ENCODE peak calls at places on chromosomes 11 and 22, in ten cellular contexts. One of them, this sample, is unnamed.

GRCh38 chr11:134469627-134470026 is 57.6 kb upstream of the B3GAT1 start:
- DNase-seq in cardiac muscle cell: no peak
- DNase-seq in upper lobe of right lung: no peak
- DNase-seq in fibroblast of mammary gland: no peak
- DNase-seq in endothelial cell of umbilical vein: no peak
- DNase-seq in adrenal gland: no peak
- DNase-seq in spleen: no peak
- DNase-seq in HL-60: no peak
- DNase-seq in fibroblast of pulmonary artery: no peak
- DNase-seq in choroid plexus epithelial cell: peak
- DNase-seq in this sample: peak

GRCh38 chr22:39568278-39568981 is 2.1 kb upstream of the CACNA1I start:
- DNase-seq in cardiac muscle cell: no peak
- DNase-seq in upper lobe of right lung: no peak
- DNase-seq in fibroblast of mammary gland: no peak
- DNase-seq in endothelial cell of umbilical vein: no peak
- DNase-seq in adrenal gland: no peak
- DNase-seq in spleen: no peak
- DNase-seq in HL-60: no peak
- DNase-seq in fibroblast of pulmonary artery: no peak
- DNase-seq in choroid plexus epithelial cell: no peak
- DNase-seq in this sample: no peak

GRCh38 chr22:28560005-28560742 is 119.5 kb downstream of the TTC28 start:
- DNase-seq in cardiac muscle cell: peak
- DNase-seq in upper lobe of right lung: no peak
- DNase-seq in fibroblast of mammary gland: peak
- DNase-seq in endothelial cell of umbilical vein: peak
- DNase-seq in adrenal gland: no peak
- DNase-seq in spleen: no peak
- DNase-seq in HL-60: no peak
- DNase-seq in fibroblast of pulmonary artery: peak
- DNase-seq in choroid plexus epithelial cell: peak
- DNase-seq in this sample: no peak

GRCh38 chr11:80146231-80146630 is 705.4 kb upstream of the TENM4 start:
- DNase-seq in cardiac muscle cell: no peak
- DNase-seq in upper lobe of right lung: no peak
- DNase-seq in fibroblast of mammary gland: peak
- DNase-seq in endothelial cell of umbilical vein: no peak
- DNase-seq in adrenal gland: no peak
- DNase-seq in spleen: no peak
- DNase-seq in HL-60: no peak
- DNase-seq in fibroblast of pulmonary artery: no peak
- DNase-seq in choroid plexus epithelial cell: no peak
- DNase-seq in this sample: no peak

GRCh38 chr11:122491486-122491885 is 164.0 kb upstream of the UBASH3B start:
- DNase-seq in cardiac muscle cell: peak
- DNase-seq in upper lobe of right lung: no peak
- DNase-seq in fibroblast of mammary gland: peak
- DNase-seq in endothelial cell of umbilical vein: peak
- DNase-seq in adrenal gland: no peak
- DNase-seq in spleen: no peak
- DNase-seq in HL-60: peak
- DNase-seq in fibroblast of pulmonary artery: peak
- DNase-seq in choroid plexus epithelial cell: peak
- DNase-seq in this sample: no peak

GRCh38 chr11:36300651-36301050 is 4.6 kb downstream of the PRR5L start:
- DNase-seq in cardiac muscle cell: peak
- DNase-seq in upper lobe of right lung: peak
- DNase-seq in fibroblast of mammary gland: peak
- DNase-seq in endothelial cell of umbilical vein: peak
- DNase-seq in adrenal gland: peak
- DNase-seq in spleen: peak
- DNase-seq in HL-60: no peak
- DNase-seq in fibroblast of pulmonary artery: peak
- DNase-seq in choroid plexus epithelial cell: peak
- DNase-seq in this sample: no peak

GRCh38 chr22:23898006-23898974 is 4.1 kb downstream of the MIF start:
- DNase-seq in cardiac muscle cell: no peak
- DNase-seq in upper lobe of right lung: no peak
- DNase-seq in fibroblast of mammary gland: no peak
- DNase-seq in endothelial cell of umbilical vein: no peak
- DNase-seq in adrenal gland: no peak
- DNase-seq in spleen: no peak
- DNase-seq in HL-60: peak
- DNase-seq in fibroblast of pulmonary artery: no peak
- DNase-seq in choroid plexus epithelial cell: no peak
- DNase-seq in this sample: no peak

GRCh38 chr22:49889071-49889470 is 29.2 kb downstream of the ALG12 start:
- DNase-seq in cardiac muscle cell: no peak
- DNase-seq in upper lobe of right lung: no peak
- DNase-seq in fibroblast of mammary gland: no peak
- DNase-seq in endothelial cell of umbilical vein: no peak
- DNase-seq in adrenal gland: no peak
- DNase-seq in spleen: no peak
- DNase-seq in HL-60: no peak
- DNase-seq in fibroblast of pulmonary artery: no peak
- DNase-seq in choroid plexus epithelial cell: no peak
- DNase-seq in this sample: no peak

GRCh38 chr22:19714320-19715252 is at the start of gene SEPTIN5:
- DNase-seq in cardiac muscle cell: no peak
- DNase-seq in upper lobe of right lung: no peak
- DNase-seq in fibroblast of mammary gland: no peak
- DNase-seq in endothelial cell of umbilical vein: no peak
- DNase-seq in adrenal gland: peak
- DNase-seq in spleen: peak
- DNase-seq in HL-60: no peak
- DNase-seq in fibroblast of pulmonary artery: no peak
- DNase-seq in choroid plexus epithelial cell: no peak
- DNase-seq in this sample: no peak

GRCh38 chr22:46922037-46922436 is 159.6 kb downstream of the TBC1D22A start:
- DNase-seq in cardiac muscle cell: no peak
- DNase-seq in upper lobe of right lung: no peak
- DNase-seq in fibroblast of mammary gland: no peak
- DNase-seq in endothelial cell of umbilical vein: no peak
- DNase-seq in adrenal gland: no peak
- DNase-seq in spleen: no peak
- DNase-seq in HL-60: no peak
- DNase-seq in fibroblast of pulmonary artery: no peak
- DNase-seq in choroid plexus epithelial cell: no peak
- DNase-seq in this sample: no peak

GRCh38 chr11:85988780-85989179 is 80.1 kb downstream of the PICALM start:
- DNase-seq in cardiac muscle cell: no peak
- DNase-seq in upper lobe of right lung: no peak
- DNase-seq in fibroblast of mammary gland: no peak
- DNase-seq in endothelial cell of umbilical vein: no peak
- DNase-seq in adrenal gland: no peak
- DNase-seq in spleen: no peak
- DNase-seq in HL-60: no peak
- DNase-seq in fibroblast of pulmonary artery: no peak
- DNase-seq in choroid plexus epithelial cell: no peak
- DNase-seq in this sample: no peak

GRCh38 chr22:43923631-43924548 is at the start of gene PNPLA3:
- DNase-seq in cardiac muscle cell: peak
- DNase-seq in upper lobe of right lung: peak
- DNase-seq in fibroblast of mammary gland: peak
- DNase-seq in endothelial cell of umbilical vein: peak
- DNase-seq in adrenal gland: peak
- DNase-seq in spleen: peak
- DNase-seq in HL-60: peak
- DNase-seq in fibroblast of pulmonary artery: peak
- DNase-seq in choroid plexus epithelial cell: peak
- DNase-seq in this sample: peak

DNA sequence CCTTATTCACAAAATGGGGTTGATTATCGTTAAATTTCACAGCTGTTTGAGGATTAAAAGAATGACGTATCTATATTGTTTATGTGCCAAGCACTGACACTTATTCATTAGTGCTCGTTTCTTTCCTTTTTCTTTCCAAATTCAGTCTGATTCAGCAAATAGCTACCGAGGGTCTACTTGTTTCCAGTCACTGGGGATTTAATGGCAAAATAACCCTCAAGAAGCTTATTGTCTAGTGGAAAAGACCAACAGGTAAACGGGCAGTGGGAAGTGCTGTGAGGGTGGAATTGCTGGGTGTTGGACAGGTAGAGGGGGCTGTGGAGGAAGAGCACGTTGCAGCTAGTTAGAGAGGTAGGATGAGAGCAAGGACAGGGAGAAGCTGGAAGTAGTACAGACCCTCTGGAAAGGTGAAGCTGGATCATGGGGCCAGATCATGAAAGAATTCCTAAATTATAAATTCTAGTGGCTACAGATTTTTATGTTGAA is 48.3 kb upstream of the BIRC3 start:
- DNase-seq in cardiac muscle cell: no peak
- DNase-seq in upper lobe of right lung: no peak
- DNase-seq in fibroblast of mammary gland: no peak
- DNase-seq in endothelial cell of umbilical vein: no peak
- DNase-seq in adrenal gland: no peak
- DNase-seq in spleen: no peak
- DNase-seq in HL-60: no peak
- DNase-seq in fibroblast of pulmonary artery: no peak
- DNase-seq in choroid plexus epithelial cell: no peak
- DNase-seq in this sample: no peak
- TF ChIP-seq CTCF in cardiac muscle cell: no peak
- TF ChIP-seq CTCF in upper lobe of right lung: no peak
- TF ChIP-seq CTCF in fibroblast of mammary gland: no peak
- TF ChIP-seq CTCF in endothelial cell of umbilical vein: no peak
- TF ChIP-seq CTCF in adrenal gland: no peak
- TF ChIP-seq CTCF in spleen: peak
- TF ChIP-seq CTCF in HL-60: no peak
- TF ChIP-seq CTCF in fibroblast of pulmonary artery: no peak
- TF ChIP-seq CTCF in choroid plexus epithelial cell: no peak
- TF ChIP-seq CTCF in this sample: no peak

DNA sequence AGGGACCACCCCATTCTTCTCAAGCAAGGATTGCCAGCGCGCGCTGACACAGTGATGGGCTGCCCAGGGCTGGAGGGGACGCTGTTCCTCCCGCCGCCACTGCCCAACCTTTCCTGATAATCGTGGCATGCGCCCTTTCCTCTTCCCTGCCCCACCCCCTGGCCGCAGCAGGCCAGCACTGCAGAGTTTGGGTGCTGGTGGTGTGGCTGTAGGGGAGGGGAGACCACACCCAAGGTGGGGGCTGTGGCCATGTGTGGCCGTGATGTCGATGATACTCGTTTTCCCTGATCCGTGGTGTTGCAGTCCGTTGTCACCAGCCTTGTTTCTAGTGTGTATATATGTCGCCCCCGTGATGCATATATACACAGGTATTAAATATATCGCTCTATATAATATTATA is 22.8 kb upstream of the TEF start:
- DNase-seq in cardiac muscle cell: no peak
- DNase-seq in upper lobe of right lung: no peak
- DNase-seq in fibroblast of mammary gland: no peak
- DNase-seq in endothelial cell of umbilical vein: no peak
- DNase-seq in adrenal gland: no peak
- DNase-seq in spleen: no peak
- DNase-seq in HL-60: no peak
- DNase-seq in fibroblast of pulmonary artery: no peak
- DNase-seq in choroid plexus epithelial cell: no peak
- DNase-seq in this sample: no peak
- TF ChIP-seq CTCF in cardiac muscle cell: no peak
- TF ChIP-seq CTCF in upper lobe of right lung: no peak
- TF ChIP-seq CTCF in fibroblast of mammary gland: no peak
- TF ChIP-seq CTCF in endothelial cell of umbilical vein: no peak
- TF ChIP-seq CTCF in adrenal gland: no peak
- TF ChIP-seq CTCF in spleen: no peak
- TF ChIP-seq CTCF in HL-60: no peak
- TF ChIP-seq CTCF in fibroblast of pulmonary artery: no peak
- TF ChIP-seq CTCF in choroid plexus epithelial cell: no peak
- TF ChIP-seq CTCF in this sample: no peak

GRCh38 chr22:37970864-37971263 is 13.5 kb downstream of the SOX10 start:
- DNase-seq in cardiac muscle cell: no peak
- DNase-seq in upper lobe of right lung: no peak
- DNase-seq in fibroblast of mammary gland: no peak
- DNase-seq in endothelial cell of umbilical vein: no peak
- DNase-seq in adrenal gland: no peak
- DNase-seq in spleen: no peak
- DNase-seq in HL-60: no peak
- DNase-seq in fibroblast of pulmonary artery: no peak
- DNase-seq in choroid plexus epithelial cell: no peak
- DNase-seq in this sample: no peak

GRCh38 chr22:37967637-37968451 is 14.3 kb downstream of the POLR2F start:
- DNase-seq in cardiac muscle cell: no peak
- DNase-seq in upper lobe of right lung: no peak
- DNase-seq in fibroblast of mammary gland: no peak
- DNase-seq in endothelial cell of umbilical vein: no peak
- DNase-seq in adrenal gland: no peak
- DNase-seq in spleen: no peak
- DNase-seq in HL-60: no peak
- DNase-seq in fibroblast of pulmonary artery: no peak
- DNase-seq in choroid plexus epithelial cell: no peak
- DNase-seq in this sample: no peak

GRCh38 chr22:37965940-37966664 is 12.6 kb downstream of the POLR2F start:
- DNase-seq in cardiac muscle cell: peak
- DNase-seq in upper lobe of right lung: no peak
- DNase-seq in fibroblast of mammary gland: peak
- DNase-seq in endothelial cell of umbilical vein: no peak
- DNase-seq in adrenal gland: no peak
- DNase-seq in spleen: no peak
- DNase-seq in HL-60: no peak
- DNase-seq in fibroblast of pulmonary artery: peak
- DNase-seq in choroid plexus epithelial cell: peak
- DNase-seq in this sample: no peak

GRCh38 chr22:37968452-37969251 is 15.2 kb downstream of the POLR2F start:
- DNase-seq in cardiac muscle cell: no peak
- DNase-seq in upper lobe of right lung: no peak
- DNase-seq in fibroblast of mammary gland: no peak
- DNase-seq in endothelial cell of umbilical vein: no peak
- DNase-seq in adrenal gland: no peak
- DNase-seq in spleen: no peak
- DNase-seq in HL-60: no peak
- DNase-seq in fibroblast of pulmonary artery: no peak
- DNase-seq in choroid plexus epithelial cell: no peak
- DNase-seq in this sample: no peak

GRCh38 chr22:37967147-37967546 is 13.6 kb downstream of the POLR2F start:
- DNase-seq in cardiac muscle cell: no peak
- DNase-seq in upper lobe of right lung: no peak
- DNase-seq in fibroblast of mammary gland: no peak
- DNase-seq in endothelial cell of umbilical vein: no peak
- DNase-seq in adrenal gland: no peak
- DNase-seq in spleen: no peak
- DNase-seq in HL-60: no peak
- DNase-seq in fibroblast of pulmonary artery: peak
- DNase-seq in choroid plexus epithelial cell: no peak
- DNase-seq in this sample: no peak
- TF ChIP-seq CTCF in cardiac muscle cell: no peak
- TF ChIP-seq CTCF in upper lobe of right lung: no peak
- TF ChIP-seq CTCF in fibroblast of mammary gland: no peak
- TF ChIP-seq CTCF in endothelial cell of umbilical vein: no peak
- TF ChIP-seq CTCF in adrenal gland: no peak
- TF ChIP-seq CTCF in spleen: no peak
- TF ChIP-seq CTCF in HL-60: no peak
- TF ChIP-seq CTCF in fibroblast of pulmonary artery: no peak
- TF ChIP-seq CTCF in choroid plexus epithelial cell: no peak
- TF ChIP-seq CTCF in this sample: no peak

GRCh38 chr11:1763796-1764661 is at the start of gene CTSD:
- DNase-seq in cardiac muscle cell: peak
- DNase-seq in upper lobe of right lung: peak
- DNase-seq in fibroblast of mammary gland: peak
- DNase-seq in endothelial cell of umbilical vein: peak
- DNase-seq in adrenal gland: peak
- DNase-seq in spleen: peak
- DNase-seq in HL-60: peak
- DNase-seq in fibroblast of pulmonary artery: peak
- DNase-seq in choroid plexus epithelial cell: peak
- DNase-seq in this sample: peak
- TF ChIP-seq CTCF in cardiac muscle cell: peak
- TF ChIP-seq CTCF in upper lobe of right lung: no peak
- TF ChIP-seq CTCF in fibroblast of mammary gland: no peak
- TF ChIP-seq CTCF in endothelial cell of umbilical vein: no peak
- TF ChIP-seq CTCF in adrenal gland: no peak
- TF ChIP-seq CTCF in spleen: no peak
- TF ChIP-seq CTCF in HL-60: no peak
- TF ChIP-seq CTCF in fibroblast of pulmonary artery: no peak
- TF ChIP-seq CTCF in choroid plexus epithelial cell: no peak
- TF ChIP-seq CTCF in this sample: peak